ENCODE peak calls at places on chromosome 2, in ten cellular contexts. C, O, L, J, U, Q, Z, M, E and F are unnamed samples.
A peak's percentile ranks its signal among the peaks of the same experiment; 100 is the strongest.

GRCh38 chr2:12244070-12244469 is 472.7 kb upstream of the TRIB2 start:
- DNase-seq in O (no peak), M (no peak), C (no peak), U (no peak), Z (no peak), Q (no peak), E (no peak), J (no peak), L (peak; percentile 52), F (no peak)

GRCh38 chr2:143399679-143400078 is 270.5 kb downstream of the ARHGAP15 start:
- DNase-seq in O (no peak), U (no peak), C (no peak), E (no peak), J (no peak), Q (no peak), M (no peak), Z (no peak), L (peak; percentile 20), F (no peak)

GRCh38 chr2:203918839-203919238 is 17.7 kb upstream of the ICOS start:
- DNase-seq in C (no peak), Z (no peak), J (no peak), U (no peak), L (no peak), M (no peak), E (no peak), Q (no peak), O (no peak), F (no peak)

GRCh38 chr2:127660291-127660578 is 14.3 kb downstream of the GPR17 start:
- DNase-seq in M (no peak), Q (peak; percentile 11), U (no peak), Z (no peak), O (no peak), E (no peak), J (no peak), L (no peak), C (no peak), F (no peak)

GRCh38 chr2:29031046-29031445 is 43.3 kb downstream of the PCARE start:
- DNase-seq in L (no peak), Q (no peak), Z (no peak), M (no peak), O (no peak), E (no peak), U (no peak), J (no peak), C (no peak), F (no peak)

GRCh38 chr2:100739735-100740432 is 80.1 kb upstream of the NPAS2 start:
- DNase-seq in M (no peak), Z (no peak), E (no peak), U (no peak), C (no peak), J (no peak), L (no peak), O (no peak), Q (no peak), F (no peak)

GRCh38 chr2:37583867-37584266 is 87.6 kb downstream of the CDC42EP3 start:
- DNase-seq in Q (no peak), M (peak; percentile 79), Z (no peak), C (no peak), L (peak; percentile 74), E (no peak), U (no peak), O (no peak), J (no peak), F (no peak)

GRCh38 chr2:60554649-60555065 is 1.2 kb upstream of the BCL11A start:
- DNase-seq in Q (no peak), U (no peak), E (peak; percentile 54), O (no peak), M (no peak), Z (no peak), J (no peak), C (no peak), L (no peak), F (no peak)

GRCh38 chr2:151826737-151827157 is 1.5 kb downstream of the ARL5A start:
- DNase-seq in J (no peak), M (peak; percentile 72), C (no peak), E (no peak), O (no peak), L (peak; percentile 29), U (no peak), Z (no peak), Q (no peak), F (no peak)

GRCh38 chr2:231487197-231487596 is 22.9 kb upstream of the NCL start:
- DNase-seq in C (no peak), M (no peak), U (no peak), J (no peak), Q (no peak), L (no peak), E (no peak), Z (no peak), O (no peak), F (peak; percentile 61)

GRCh38 chr2:9656270-9656766 is 25.5 kb upstream of the YWHAQ start:
- DNase-seq in Z (no peak), L (peak; percentile 97), Q (no peak), J (no peak), U (no peak), E (no peak), O (no peak), C (no peak), M (peak; percentile 91), F (no peak)

GRCh38 chr2:88656690-88657089 is 29.4 kb upstream of the EIF2AK3 start:
- DNase-seq in M (no peak), Z (no peak), L (peak; percentile 62), C (no peak), U (no peak), O (no peak), Q (no peak), E (no peak), J (no peak), F (peak; percentile 41)

GRCh38 chr2:236503583-236503982 is 66.0 kb upstream of the ACKR3 start:
- DNase-seq in E (no peak), L (no peak), M (no peak), U (no peak), C (no peak), O (no peak), Q (no peak), J (no peak), Z (no peak), F (no peak)

GRCh38 chr2:208006833-208007232 is 18.5 kb downstream of the PLEKHM3 start:
- DNase-seq in M (no peak), L (peak; percentile 41), Q (no peak), E (no peak), O (no peak), J (no peak), U (no peak), Z (no peak), C (no peak), F (no peak)

GRCh38 chr2:121197369-121198091 is 87.5 kb downstream of the TFCP2L1 start:
- DNase-seq in J (no peak), C (peak; percentile 47), M (no peak), O (peak; percentile 89), Z (peak; percentile 69), L (peak; percentile 35), U (peak; percentile 49), Q (peak; percentile 51), E (peak; percentile 26), F (peak; percentile 96)

DNA sequence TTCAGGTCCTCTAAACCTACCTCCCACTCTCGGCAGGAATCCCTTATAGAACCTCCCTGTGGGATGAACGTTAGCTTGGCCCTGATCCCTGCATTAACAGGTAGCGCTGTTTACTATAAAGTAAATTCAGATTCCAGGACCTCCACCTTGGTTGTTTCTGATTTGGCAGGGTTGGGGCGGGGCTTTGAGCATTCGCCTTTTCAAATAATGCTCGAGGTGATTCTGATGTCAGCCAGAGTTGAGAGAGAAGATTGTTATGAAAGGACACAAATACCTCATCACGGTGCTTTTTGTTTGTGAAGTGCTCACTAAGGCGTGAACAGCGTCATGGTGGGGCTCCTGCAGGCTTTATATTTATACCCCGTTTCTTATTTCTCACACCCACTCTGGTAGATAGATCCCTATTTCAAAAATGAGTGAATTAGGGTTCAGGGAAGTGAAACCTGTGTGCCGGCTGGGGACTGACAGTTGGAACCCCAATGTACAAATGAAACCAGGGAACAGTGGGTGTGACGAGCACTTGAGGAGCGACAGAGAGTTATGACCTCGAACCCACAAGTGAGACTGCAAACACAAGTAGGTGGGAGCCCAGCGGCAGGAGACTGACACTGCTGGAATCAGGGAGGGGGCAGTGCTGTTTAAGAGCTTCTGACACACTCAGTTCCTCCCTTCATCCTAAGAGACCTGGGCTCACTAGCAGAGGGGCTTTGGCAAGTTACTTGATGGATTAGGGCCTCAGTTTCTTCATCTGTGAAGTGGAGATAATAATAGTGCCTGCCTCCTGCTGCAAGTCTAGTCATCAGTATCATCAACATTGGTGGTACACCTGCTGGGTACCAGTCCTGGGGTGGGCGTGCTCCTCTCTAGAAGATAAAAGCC is 14.3 kb upstream of the CXCR4 start:
- DNase-seq in Z (no peak), J (no peak), L (no peak), U (no peak), M (no peak), O (no peak), E (no peak), Q (no peak), C (no peak), F (no peak)
- TF ChIP-seq POLR2A in Z (no peak), J (no peak), L (no peak), U (peak; percentile 36), M (no peak), O (no peak), E (no peak), Q (no peak), C (no peak), F (no peak)

GRCh38 chr2:165902929-165903328 is 50.6 kb downstream of the TTC21B start:
- DNase-seq in J (no peak), U (no peak), M (peak; percentile 31), C (no peak), E (no peak), L (peak; percentile 17), Z (no peak), O (no peak), Q (no peak), F (no peak)
- TF ChIP-seq CTCF in J (no peak), U (peak; percentile 23), M (no peak), C (no peak), E (no peak), L (no peak), Z (no peak), O (no peak), Q (no peak), F (no peak)

DNA sequence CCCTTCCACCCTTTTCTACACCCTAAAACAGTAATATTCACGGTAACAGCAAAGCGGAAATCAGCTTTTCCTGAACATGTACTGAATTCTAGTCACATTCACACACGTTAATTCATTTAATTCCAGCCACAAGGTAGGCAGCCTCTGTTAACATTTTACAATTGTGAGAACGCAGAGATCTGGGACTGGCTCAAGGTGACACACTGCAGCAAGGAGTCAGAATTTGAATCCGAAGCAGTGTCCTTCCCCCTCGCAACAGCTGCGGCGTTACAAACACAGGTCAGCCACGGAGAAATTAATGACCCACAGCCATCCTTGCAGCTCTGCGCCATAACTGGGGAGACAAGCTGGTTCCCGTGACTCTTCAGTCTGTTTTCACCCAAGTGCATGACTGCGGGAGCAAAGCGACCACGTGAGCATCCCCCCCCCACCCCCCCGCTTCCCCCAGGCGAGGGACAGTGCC is 775 bp upstream of the SLC20A1 start:
- DNase-seq in M (peak; percentile 66), O (no peak), E (no peak), U (no peak), Q (no peak), Z (no peak), C (no peak), J (no peak), L (peak; percentile 56), F (no peak)
- H3K4me3 ChIP-seq in M (peak overlapping the region; percentile 90), O (peak overlapping the region; percentile 58), E (peak overlapping the region; percentile 7), U (peak overlapping the region; percentile 96), Q (peak overlapping the region; percentile 84), Z (peak overlapping the region; percentile 86), C (peak overlapping the region; percentile 69), J (peak overlapping the region; percentile 88), L (peak overlapping the region; percentile 91), F (peak overlapping the region; percentile 30)

GRCh38 chr2:47782557-47783490 is at the start of gene MSH6:
- DNase-seq in C (peak; percentile 76), Q (peak; percentile 90), O (peak; percentile 89), E (peak; percentile 90), J (peak; percentile 88), Z (peak; percentile 80), L (peak; percentile 82), M (peak; percentile 90), U (peak; percentile 92), F (peak; percentile 82)
- TF ChIP-seq POLR2A in C (peak; percentile 90), Q (no peak), O (peak; percentile 91), E (peak; percentile 80), J (peak; percentile 85), Z (peak; percentile 50), L (peak; percentile 80), M (peak; percentile 71), U (peak; percentile 81), F (no peak)